ENCODE peak calls at places on chromosomes 3 and 15, in ten cellular contexts. V is Right ventricle myocardium superior, Q is activated T-cell treated with anti-CD3 and anti-CD28 coated beads for 24 hours, O is G401, F is Caki2, N is neural crest cell, B is MV-4-11, E is hepatic stellate cell, H is fibroblast of the conjunctiva, I is uterus. K is an unnamed sample.

GRCh38 chr15:66187271-66187670 is 66.3 kb downstream of the MEGF11 start:
- DNase-seq in V (no peak), Q (no peak), O (no peak), F (no peak), N (no peak), B (no peak), E (no peak), H (no peak), I (no peak), K (no peak)

GRCh38 chr15:74954515-74954914 is 2.1 kb downstream of the RPP25 start:
- DNase-seq in V (peak), Q (no peak), O (no peak), F (no peak), N (no peak), B (no peak), E (peak), H (no peak), I (no peak), K (peak)

GRCh38 chr15:38885001-38885400 is 320.4 kb upstream of the RASGRP1 start:
- DNase-seq in V (no peak), Q (no peak), O (no peak), F (no peak), N (no peak), B (no peak), E (no peak), H (no peak), I (no peak), K (no peak)

GRCh38 chr15:82129769-82130168 is 84.0 kb upstream of the MEX3B start:
- DNase-seq in V (no peak), Q (no peak), O (no peak), F (no peak), N (no peak), B (peak), E (peak), H (peak), I (no peak), K (no peak)

GRCh38 chr3:182375921-182376320 is 417.4 kb upstream of the ATP11B start:
- DNase-seq in V (no peak), Q (no peak), O (no peak), F (no peak), N (no peak), B (no peak), E (no peak), H (no peak), I (no peak), K (no peak)

GRCh38 chr3:119099785-119100184 is 46.2 kb upstream of the TEX55 start:
- DNase-seq in V (no peak), Q (no peak), O (no peak), F (no peak), N (no peak), B (no peak), E (no peak), H (no peak), I (no peak), K (no peak)

GRCh38 chr15:43531018-43531667 is 13.7 kb downstream of the MAP1A start:
- DNase-seq in V (no peak), Q (no peak), O (peak), F (no peak), N (no peak), B (no peak), E (no peak), H (no peak), I (no peak), K (no peak)

GRCh38 chr3:153343988-153344782 is 182.2 kb downstream of the RAP2B start:
- DNase-seq in V (no peak), Q (no peak), O (no peak), F (no peak), N (no peak), B (no peak), E (no peak), H (no peak), I (no peak), K (no peak)

GRCh38 chr15:45331977-45332376 is 46.4 kb downstream of the GATM start:
- DNase-seq in V (no peak), Q (no peak), O (no peak), F (no peak), N (no peak), B (no peak), E (no peak), H (no peak), I (no peak), K (no peak)

GRCh38 chr15:96348112-96349027 is 17.9 kb downstream of the NR2F2 start:
- DNase-seq in V (no peak), Q (no peak), O (no peak), F (no peak), N (no peak), B (no peak), E (no peak), H (no peak), I (no peak), K (no peak)

GRCh38 chr15:78082106-78082742 is 4.7 kb upstream of the TBC1D2B start:
- DNase-seq in V (no peak), Q (no peak), O (no peak), F (no peak), N (no peak), B (peak), E (no peak), H (no peak), I (no peak), K (no peak)

GRCh38 chr3:52429779-52430415 is 15.0 kb downstream of the SEMA3G start:
- DNase-seq in V (no peak), Q (no peak), O (no peak), F (no peak), N (no peak), B (no peak), E (no peak), H (no peak), I (peak), K (no peak)

GRCh38 chr15:93146196-93146595 is 57.2 kb upstream of the RGMA start:
- DNase-seq in V (no peak), Q (no peak), O (peak), F (no peak), N (no peak), B (no peak), E (no peak), H (no peak), I (no peak), K (no peak)

GRCh38 chr3:9727041-9727595 is 4.4 kb upstream of the BRPF1 start:
- DNase-seq in V (no peak), Q (no peak), O (no peak), F (no peak), N (no peak), B (peak), E (no peak), H (no peak), I (no peak), K (no peak)

GRCh38 chr15:99009741-99010370 is 2.3 kb upstream of the PGPEP1L start:
- DNase-seq in V (no peak), Q (no peak), O (peak), F (no peak), N (no peak), B (no peak), E (no peak), H (no peak), I (no peak), K (no peak)

K was measured in amniotic stem cell.